ENCODE peak calls at places on chromosome 1, in six cellular contexts. U, M, K, Q, O and C are unnamed samples.

GRCh38 chr1:208030320-208031091 is 119.6 kb upstream of the CD34 start:
- DNase-seq in U (no peak), M (no peak), K (no peak), Q (no peak), O (no peak), C (no peak)

GRCh38 chr1:40895601-40896000 is 33.4 kb upstream of the CITED4 start:
- DNase-seq in U (no peak), M (peak), K (no peak), Q (no peak), O (no peak), C (no peak)

GRCh38 chr1:112172294-112172882 is 182.9 kb upstream of the KCND3 start:
- DNase-seq in U (peak), M (peak), K (no peak), Q (no peak), O (peak), C (no peak)

GRCh38 chr1:109975718-109976117 is 8.8 kb upstream of the AHCYL1 start:
- DNase-seq in U (no peak), M (no peak), K (no peak), Q (no peak), O (peak), C (no peak)

GRCh38 chr1:41020109-41020576 is 1.4 kb downstream of the SLFNL1 start:
- DNase-seq in U (no peak), M (no peak), K (no peak), Q (no peak), O (no peak), C (no peak)

GRCh38 chr1:110743397-110743796 is 68.7 kb upstream of the KCNA3 start:
- DNase-seq in U (no peak), M (no peak), K (no peak), Q (no peak), O (no peak), C (no peak)

GRCh38 chr1:182877331-182877730 is 38.2 kb downstream of the DHX9 start:
- DNase-seq in U (no peak), M (no peak), K (no peak), Q (no peak), O (no peak), C (no peak)

GRCh38 chr1:50603274-50604271 is 180.3 kb upstream of the DMRTA2 start:
- DNase-seq in U (no peak), M (no peak), K (no peak), Q (no peak), O (no peak), C (no peak)

GRCh38 chr1:67850611-67851075 is 17.4 kb upstream of the GNG12 start:
- DNase-seq in U (no peak), M (no peak), K (no peak), Q (no peak), O (no peak), C (no peak)

GRCh38 chr1:221689138-221689537 is 52.8 kb downstream of the DUSP10 start:
- DNase-seq in U (no peak), M (no peak), K (no peak), Q (no peak), O (no peak), C (no peak)

GRCh38 chr1:181397841-181398240 is 85.5 kb upstream of the CACNA1E start:
- DNase-seq in U (no peak), M (no peak), K (peak), Q (peak), O (no peak), C (peak)

GRCh38 chr1:239562095-239562494 is 175.7 kb downstream of the CHRM3 start:
- DNase-seq in U (no peak), M (no peak), K (no peak), Q (no peak), O (no peak), C (no peak)

GRCh38 chr1:109931189-109931672 is 20.6 kb downstream of the CSF1 start:
- DNase-seq in U (peak), M (peak), K (no peak), Q (no peak), O (peak), C (no peak)

GRCh38 chr1:232678185-232678886 is 48.4 kb upstream of the SIPA1L2 start:
- DNase-seq in U (no peak), M (no peak), K (no peak), Q (no peak), O (no peak), C (no peak)

GRCh38 chr1:204453141-204453772 is 41.3 kb downstream of the PIK3C2B start:
- DNase-seq in U (no peak), M (no peak), K (peak), Q (peak), O (no peak), C (peak)

GRCh38 chr1:91696321-91696720 is 189.6 kb downstream of the TGFBR3 start:
- DNase-seq in U (no peak), M (no peak), K (no peak), Q (no peak), O (no peak), C (no peak)

GRCh38 chr1:247639381-247639981 is 34.1 kb downstream of the OR2G3 start:
- DNase-seq in U (peak), M (peak), K (no peak), Q (no peak), O (no peak), C (no peak)

GRCh38 chr1:164659621-164660414 is 100.8 kb downstream of the PBX1 start:
- DNase-seq in U (no peak), M (no peak), K (no peak), Q (no peak), O (no peak), C (no peak)

GRCh38 chr1:184859381-184860105 is 104.9 kb upstream of the EDEM3 start:
- DNase-seq in U (no peak), M (no peak), K (no peak), Q (no peak), O (no peak), C (no peak)

GRCh38 chr1:184860535-184860934 is 105.9 kb upstream of the EDEM3 start:
- DNase-seq in U (no peak), M (no peak), K (no peak), Q (no peak), O (no peak), C (no peak)

GRCh38 chr1:184860985-184861754 is 106.5 kb upstream of the EDEM3 start:
- DNase-seq in U (no peak), M (no peak), K (no peak), Q (no peak), O (no peak), C (no peak)

GRCh38 chr1:184858288-184858687 is 103.6 kb upstream of the EDEM3 start:
- DNase-seq in U (no peak), M (no peak), K (no peak), Q (no peak), O (no peak), C (no peak)

GRCh38 chr1:184861755-184862336 is 107.2 kb upstream of the EDEM3 start:
- DNase-seq in U (no peak), M (no peak), K (no peak), Q (no peak), O (peak), C (no peak)
- TF ChIP-seq TAF1 in U (no peak), M (no peak), K (no peak), Q (no peak), O (no peak), C (no peak)

DNA sequence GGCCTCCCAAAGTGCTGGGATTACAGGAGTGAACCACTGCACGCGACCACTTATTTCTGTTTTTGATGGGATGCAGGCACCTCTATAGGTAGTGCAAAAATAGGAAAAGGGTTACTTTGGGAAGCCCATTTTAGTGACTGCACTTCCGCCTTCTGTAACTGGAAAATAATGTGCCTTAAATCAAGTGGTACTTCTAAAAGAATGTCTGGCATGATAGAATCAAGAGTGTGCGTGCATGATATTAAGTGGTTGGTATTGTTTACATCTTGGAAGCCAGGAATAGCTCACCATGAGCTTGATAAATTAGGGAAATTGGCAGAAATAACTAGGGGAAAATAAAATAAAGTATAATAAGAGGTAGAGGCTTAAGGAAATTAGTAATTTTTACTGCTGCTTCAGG is 1067.0 kb downstream of the ADGRL2 start:
- DNase-seq in U (no peak), M (no peak), K (no peak), Q (no peak), O (no peak), C (no peak)
- TF ChIP-seq POLR2A in U (no peak), M (no peak), K (no peak), Q (no peak), O (no peak), C (no peak)

GRCh38 chr1:25247829-25248754 is 838 bp upstream of the RSRP1 start:
- DNase-seq in U (no peak), M (no peak), K (no peak), Q (no peak), O (no peak), C (no peak)

GRCh38 chr1:25247024-25247828 is at the start of gene RSRP1:
- DNase-seq in U (peak), M (peak), K (peak), Q (peak), O (peak), C (peak)

GRCh38 chr1:25245393-25245792 is 1.9 kb downstream of the RSRP1 start:
- DNase-seq in U (no peak), M (no peak), K (no peak), Q (no peak), O (no peak), C (no peak)

GRCh38 chr1:25246600-25247023 is 642 bp downstream of the RSRP1 start:
- DNase-seq in U (no peak), M (peak), K (no peak), Q (no peak), O (no peak), C (peak)

GRCh38 chr1:25245809-25246599 is 1.2 kb downstream of the RSRP1 start:
- DNase-seq in U (no peak), M (peak), K (no peak), Q (no peak), O (peak), C (no peak)
- TF ChIP-seq TAF1 in U (no peak), M (no peak), K (no peak), Q (no peak), O (no peak), C (no peak)

GRCh38 chr1:94339229-94339927 is 78.8 kb upstream of the ABCD3 start:
- DNase-seq in U (no peak), M (no peak), K (no peak), Q (no peak), O (no peak), C (no peak)

GRCh38 chr1:94350350-94350924 is 67.8 kb upstream of the ABCD3 start:
- DNase-seq in U (no peak), M (no peak), K (no peak), Q (no peak), O (peak), C (no peak)

GRCh38 chr1:94342416-94342815 is 75.8 kb upstream of the ABCD3 start:
- DNase-seq in U (no peak), M (no peak), K (no peak), Q (no peak), O (no peak), C (no peak)

GRCh38 chr1:94349853-94350252 is 68.3 kb upstream of the ABCD3 start:
- DNase-seq in U (no peak), M (no peak), K (no peak), Q (no peak), O (no peak), C (no peak)

DNA sequence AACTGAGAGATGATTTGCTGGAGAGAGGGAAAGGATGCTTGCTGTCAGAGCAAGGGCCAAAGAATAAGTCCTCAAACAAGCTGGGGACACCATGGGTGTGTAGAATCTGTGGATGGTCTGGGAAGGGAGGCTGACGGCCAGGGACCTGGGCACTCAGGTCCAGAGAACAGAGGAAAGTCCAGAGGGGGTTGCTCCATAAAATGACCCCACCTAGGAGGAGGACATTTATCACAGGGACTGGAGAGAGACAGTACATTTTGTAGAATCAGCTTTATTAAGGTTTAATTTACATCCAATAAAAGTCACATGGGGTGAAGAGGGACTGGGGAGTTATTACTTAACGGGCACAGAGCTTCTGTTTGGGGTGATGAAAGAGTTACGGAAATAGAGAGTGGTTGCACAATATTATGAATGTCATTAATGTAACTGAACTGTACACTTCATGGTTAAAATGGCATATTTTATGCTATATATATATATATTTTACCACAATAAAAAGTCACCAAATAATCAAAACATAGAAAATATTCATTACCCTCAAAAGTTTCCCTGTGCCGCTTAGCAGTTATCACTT is 73.0 kb upstream of the ABCD3 start:
- DNase-seq in U (no peak), M (no peak), K (no peak), Q (no peak), O (no peak), C (no peak)
- TF ChIP-seq POLR2A in U (no peak), M (no peak), K (no peak), Q (no peak), O (no peak), C (no peak)

GRCh38 chr1:220368352-220369265 is 96.4 kb upstream of the RAB3GAP2 start:
- DNase-seq in U (no peak), M (no peak), K (no peak), Q (no peak), O (no peak), C (no peak)

GRCh38 chr1:220369511-220369910 is 97.3 kb upstream of the RAB3GAP2 start:
- DNase-seq in U (no peak), M (no peak), K (no peak), Q (no peak), O (no peak), C (no peak)

GRCh38 chr1:220366269-220366668 is 94.0 kb upstream of the RAB3GAP2 start:
- DNase-seq in U (no peak), M (no peak), K (no peak), Q (no peak), O (no peak), C (no peak)

GRCh38 chr1:220370041-220370700 is 97.9 kb upstream of the RAB3GAP2 start:
- DNase-seq in U (no peak), M (no peak), K (no peak), Q (no peak), O (no peak), C (no peak)

DNA sequence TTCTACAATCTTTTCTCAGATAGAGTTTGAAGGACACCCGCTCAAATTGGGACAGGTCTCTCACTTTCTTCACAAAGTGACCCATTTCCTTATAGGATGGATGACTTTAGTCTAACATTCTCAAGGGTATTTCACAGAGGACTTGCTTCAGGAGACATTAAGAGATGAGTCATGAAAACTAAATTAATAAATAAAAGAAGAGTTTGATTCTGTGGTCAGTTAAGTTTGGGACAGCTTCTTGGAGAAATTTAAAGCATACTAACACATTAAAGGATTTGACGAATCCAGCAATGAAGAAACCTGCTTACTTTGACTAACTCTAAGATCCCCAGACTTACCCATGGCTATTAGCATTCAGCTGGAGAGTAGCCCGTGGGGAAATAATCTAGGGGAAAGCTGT is 95.6 kb upstream of the RAB3GAP2 start:
- DNase-seq in U (no peak), M (no peak), K (no peak), Q (no peak), O (no peak), C (no peak)
- TF ChIP-seq TAF1 in U (no peak), M (no peak), K (no peak), Q (no peak), O (no peak), C (no peak)